ENCODE peak calls at places on chromosomes 13 and 19, in four cellular contexts. N is choroid plexus epithelial cell, X is heart right ventricle, T is dorsolateral prefrontal cortex. C is an unnamed sample.

GRCh38 chr13:112800057-112800456 is 110.2 kb downstream of the ATP11A start:
- DNase-seq in T (no peak), X (no peak), N (no peak), C (no peak)

GRCh38 chr19:35346193-35347052 is 1.3 kb upstream of the FFAR1 start:
- DNase-seq in N (no peak), T (peak), X (no peak), C (no peak)

GRCh38 chr13:19056355-19056880 is 125.2 kb downstream of the TUBA3C start:
- DNase-seq in N (no peak), T (no peak), X (no peak), C (no peak)

GRCh38 chr19:29805026-29805925 is 6.5 kb upstream of the CCNE1 start:
- DNase-seq in N (no peak), X (no peak), T (no peak), C (no peak)

GRCh38 chr19:6489278-6490061 is 7.9 kb upstream of the DENND1C start:
- DNase-seq in T (no peak), X (no peak), N (no peak), C (no peak)

GRCh38 chr19:54319049-54319448 is 6.1 kb upstream of the LILRA5 start:
- DNase-seq in X (no peak), T (no peak), N (no peak), C (no peak)

GRCh38 chr13:98843482-98843877 is 91.0 kb upstream of the SLC15A1 start:
- DNase-seq in X (no peak), N (no peak), T (no peak), C (no peak)

GRCh38 chr19:49847731-49848696 is 2.9 kb upstream of the PTOV1 start:
- DNase-seq in N (peak), T (no peak), X (no peak), C (no peak)

GRCh38 chr13:25468330-25469178 is 96.8 kb downstream of the ATP8A2 start:
- DNase-seq in T (peak), N (peak), X (no peak), C (peak)

GRCh38 chr13:34076943-34077703 is 259.2 kb downstream of the RFC3 start:
- DNase-seq in N (peak), X (no peak), T (no peak), C (no peak)

GRCh38 chr19:1495051-1495798 is 4.2 kb downstream of the REEP6 start:
- DNase-seq in N (no peak), X (no peak), T (no peak), C (no peak)

GRCh38 chr19:45947926-45948325 is 25.7 kb downstream of the NOVA2 start:
- DNase-seq in X (no peak), N (peak), T (no peak), C (no peak)

GRCh38 chr19:2171349-2172145 is 7.8 kb downstream of the DOT1L start:
- DNase-seq in T (no peak), N (peak), X (peak), C (no peak)

GRCh38 chr19:42075364-42075615 is 676 bp upstream of the ZNF574 start:
- DNase-seq in T (no peak), X (no peak), N (no peak), C (no peak)

GRCh38 chr13:95756072-95756471 is 79.1 kb downstream of the DNAJC3 start:
- DNase-seq in X (no peak), N (peak), T (no peak), C (no peak)

GRCh38 chr13:32443111-32443510 is 15.2 kb upstream of the N4BP2L1 start:
- DNase-seq in T (no peak), X (no peak), N (peak), C (no peak)

GRCh38 chr13:106104281-106104901 is 431.1 kb downstream of the EFNB2 start:
- DNase-seq in X (no peak), N (peak), T (no peak), C (no peak)

GRCh38 chr19:2799273-2800020 is 14.1 kb downstream of the THOP1 start:
- DNase-seq in T (no peak), X (no peak), N (no peak), C (no peak)

GRCh38 chr13:44904982-44905381 is 84.3 kb downstream of the NUFIP1 start:
- DNase-seq in T (no peak), N (peak), X (peak), C (no peak)

DNA sequence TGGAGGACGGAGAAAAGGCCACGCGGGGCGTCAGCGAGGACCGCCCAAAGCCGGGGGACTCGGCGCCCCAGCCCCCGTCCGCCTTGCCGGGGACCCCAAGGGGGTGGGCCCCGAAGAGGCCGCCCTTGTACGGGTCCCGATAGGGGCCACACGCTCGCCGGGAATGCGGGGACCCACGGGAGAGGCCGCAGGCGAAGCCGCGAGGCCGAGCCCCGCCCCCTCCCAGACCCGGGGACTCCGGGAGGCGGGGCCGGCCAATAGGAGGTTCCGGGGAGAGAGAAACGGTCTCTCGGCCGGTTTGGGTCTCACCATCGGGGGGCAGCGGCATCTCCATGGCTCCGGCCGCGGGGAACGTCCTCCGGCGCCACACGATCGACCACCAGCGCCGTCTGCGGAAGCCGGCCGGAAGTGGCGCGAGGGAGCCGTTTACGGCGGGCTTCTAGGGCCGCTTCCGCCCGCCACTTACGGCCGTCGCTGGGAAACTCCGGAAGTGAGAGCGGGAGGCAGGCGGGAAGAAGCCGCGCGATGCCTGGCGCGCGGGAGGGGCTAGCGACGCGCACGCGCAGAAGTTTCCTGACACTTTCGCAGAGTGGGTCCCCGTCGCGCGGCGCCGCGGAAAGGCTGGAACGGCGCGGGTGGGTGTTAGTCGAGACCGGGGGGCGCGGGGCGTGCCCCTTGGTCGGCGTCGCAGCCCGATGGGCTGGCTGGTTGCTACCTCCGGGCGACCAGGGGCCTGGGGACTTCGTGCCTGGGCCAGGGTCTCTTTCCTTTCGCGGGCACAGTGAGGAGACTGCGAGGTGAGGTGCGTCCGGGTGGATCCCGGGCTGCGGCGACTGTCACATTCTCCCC is at the start of gene CHERP:
- DNase-seq in X (peak), T (peak), N (peak), C (peak)
- TF ChIP-seq CTCF in X (no peak), T (peak), N (no peak), C (no peak)

DNA sequence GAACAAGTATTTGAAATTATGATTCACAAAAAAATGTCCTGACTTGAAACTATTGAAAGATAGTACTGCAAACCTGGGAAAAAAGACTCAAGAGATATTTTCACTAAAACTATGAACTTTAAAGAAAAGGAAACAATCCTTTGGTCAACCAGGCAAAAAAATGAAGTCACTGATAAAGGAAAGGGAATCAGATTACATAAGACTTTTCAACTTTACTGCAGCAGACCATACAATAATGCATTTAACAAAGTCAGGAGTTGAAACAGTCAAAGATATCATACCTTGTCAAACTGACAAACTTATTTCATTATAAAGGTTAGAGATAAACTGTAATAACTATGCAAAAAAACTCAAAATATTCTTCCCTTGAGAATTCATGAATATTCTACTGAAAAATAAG is 361.6 kb downstream of the DLEU7 start:
- DNase-seq in X (no peak), T (no peak), N (no peak), C (no peak)
- TF ChIP-seq CTCF in X (no peak), T (no peak), N (no peak), C (no peak)

GRCh38 chr13:23572836-23573235 is 2.6 kb downstream of the TNFRSF19 start:
- DNase-seq in T (no peak), X (no peak), N (no peak), C (no peak)

GRCh38 chr13:23570099-23570926 is at the start of gene TNFRSF19:
- DNase-seq in X (peak), T (no peak), N (peak), C (peak)

GRCh38 chr13:23574421-23574820 is 4.2 kb downstream of the TNFRSF19 start:
- DNase-seq in N (no peak), T (no peak), X (no peak), C (no peak)

GRCh38 chr13:23567792-23568480 is 2.3 kb upstream of the TNFRSF19 start:
- DNase-seq in N (peak), X (no peak), T (no peak), C (peak)

DNA sequence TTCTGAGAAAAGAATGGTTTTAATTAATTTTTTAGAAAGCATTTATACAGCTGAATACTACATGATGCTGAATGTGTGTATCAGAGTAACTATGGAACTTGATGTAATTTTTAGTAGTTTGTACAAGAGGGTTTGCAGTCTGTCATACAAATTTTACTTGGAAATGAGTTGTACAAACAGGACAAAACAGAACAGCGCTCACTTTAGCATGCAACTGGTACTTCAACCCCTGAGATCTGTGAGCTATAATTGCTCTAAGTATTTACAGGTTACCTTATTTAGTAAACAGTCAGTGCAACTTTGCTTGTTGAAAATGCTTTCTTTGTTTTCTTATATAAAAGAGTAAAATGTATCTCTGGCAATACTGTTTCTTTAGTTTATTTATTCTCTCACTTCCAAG is 719 bp downstream of the TNFRSF19 start:
- DNase-seq in X (no peak), N (peak), T (no peak), C (no peak)
- TF ChIP-seq CTCF in X (peak), N (peak), T (no peak), C (peak)

GRCh38 chr19:9914315-9915207 is 21.8 kb downstream of the OLFM2 start:
- DNase-seq in N (peak), X (peak), T (peak), C (peak)
- TF ChIP-seq CTCF in N (peak), X (peak), T (peak), C (peak)

DNA sequence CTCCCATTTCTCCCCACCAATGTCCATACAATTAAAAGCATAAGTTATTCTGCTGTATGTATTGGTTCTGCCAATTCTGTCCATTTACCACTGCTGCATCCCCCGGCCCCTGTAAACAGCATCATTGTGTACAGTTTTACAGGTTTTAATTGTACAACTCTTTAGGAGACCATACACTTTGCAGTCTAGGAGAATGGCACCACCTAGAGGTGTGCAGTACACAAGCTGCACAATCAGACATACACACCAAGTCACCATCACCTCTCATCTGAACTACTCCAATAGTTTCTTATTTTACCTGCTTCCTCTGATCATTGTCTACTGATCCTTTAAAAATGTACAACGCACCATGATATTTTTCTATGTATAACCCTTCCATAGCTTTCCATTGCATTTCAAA is 855.9 kb upstream of the KLHL1 start:
- DNase-seq in X (no peak), N (peak), T (no peak), C (no peak)
- TF ChIP-seq CTCF in X (no peak), N (peak), T (no peak), C (peak)

GRCh38 chr19:33631628-33631995 is 9.9 kb downstream of the CHST8 start:
- DNase-seq in T (no peak), X (no peak), N (no peak), C (no peak)

GRCh38 chr19:33627962-33628839 is 6.4 kb downstream of the CHST8 start:
- DNase-seq in N (no peak), X (no peak), T (no peak), C (no peak)

GRCh38 chr19:33630880-33631627 is 9.3 kb downstream of the CHST8 start:
- DNase-seq in N (no peak), T (no peak), X (no peak), C (no peak)

GRCh38 chr19:33628921-33629825 is 7.4 kb downstream of the CHST8 start:
- DNase-seq in X (no peak), N (no peak), T (no peak), C (no peak)

GRCh38 chr19:33629826-33630375 is 8.1 kb downstream of the CHST8 start:
- DNase-seq in X (no peak), N (no peak), T (no peak), C (no peak)
- TF ChIP-seq CTCF in X (no peak), N (no peak), T (no peak), C (no peak)

DNA sequence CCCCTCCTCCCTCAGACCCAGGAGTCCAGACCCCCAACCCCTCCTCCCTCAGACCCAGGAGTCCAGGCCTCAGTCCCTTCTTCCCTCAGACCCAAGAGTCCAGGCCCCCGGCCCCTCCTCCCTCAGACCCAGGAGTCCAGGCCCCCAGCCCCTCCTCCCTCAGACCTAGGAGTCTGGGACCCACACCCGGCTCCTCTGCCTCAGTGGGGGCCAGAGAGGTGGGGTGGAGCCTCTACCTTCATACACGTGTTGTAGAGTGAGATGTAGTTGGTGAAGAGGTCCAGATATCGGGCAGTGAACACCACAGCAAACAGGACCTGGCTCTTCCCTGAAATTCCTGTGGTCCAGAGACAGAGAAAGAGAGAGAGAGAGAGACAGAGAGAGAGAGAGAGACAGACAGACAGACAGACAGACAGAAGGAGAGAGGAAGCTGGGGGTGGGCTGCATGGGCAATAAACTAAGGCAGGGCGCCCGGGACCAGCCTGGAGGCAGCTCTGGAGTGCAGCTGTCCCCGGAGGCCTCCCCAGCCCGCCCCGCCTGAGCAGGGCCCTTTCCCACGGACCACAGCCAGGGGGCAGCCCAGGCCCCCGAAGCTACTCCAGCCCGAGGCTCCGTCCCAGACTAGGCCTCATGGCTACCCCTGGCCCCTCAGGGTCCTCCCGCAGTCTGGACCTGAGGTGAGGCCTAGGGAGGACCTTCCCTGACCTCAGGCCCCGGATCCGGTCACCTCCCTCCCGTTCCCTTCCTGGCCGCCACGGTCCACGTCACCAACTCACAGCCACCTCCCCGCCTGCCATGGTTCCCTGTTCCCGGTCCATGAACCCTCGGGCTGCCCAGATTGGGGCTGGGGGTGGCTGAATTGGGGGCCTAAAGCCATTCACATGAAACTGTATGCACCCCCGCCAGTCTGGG is 907 bp downstream of the KDELR1 start:
- DNase-seq in T (peak), X (peak), N (peak), C (peak)
- TF ChIP-seq CTCF in T (peak), X (peak), N (peak), C (peak)

GRCh38 chr19:33914599-33914998 is 117.9 kb downstream of the KCTD15 start:
- DNase-seq in X (no peak), N (no peak), T (no peak), C (no peak)
- TF ChIP-seq CTCF in X (no peak), N (no peak), T (no peak), C (no peak)

C was measured in neural crest cell.